ENCODE peak calls at places on chromosome 13, in ten cellular contexts. N is hepatocyte, P is neural progenitor cell, H is mammary epithelial cell, X is HepG2, Z is Karpas-422, K is fibroblast of lung, F is GM23248, D is neuronal stem cell, Y is MM.1S. S is an unnamed sample.
A peak's percentile ranks its signal among the peaks of the same experiment; 100 is the strongest.

GRCh38 chr13:91241249-91241648 is 106.2 kb upstream of the MIR17HG start:
- DNase-seq in N (no peak), P (no peak), H (no peak), X (no peak), Z (no peak), K (no peak), F (no peak), D (no peak), Y (no peak), S (no peak)

GRCh38 chr13:33764716-33765115 is 53.2 kb upstream of the RFC3 start:
- DNase-seq in N (no peak), P (no peak), H (peak; percentile 49), X (no peak), Z (no peak), K (no peak), F (no peak), D (no peak), Y (no peak), S (no peak)

GRCh38 chr13:112254061-112254818 is 121.9 kb upstream of the SPACA7 start:
- DNase-seq in N (no peak), P (no peak), H (no peak), X (no peak), Z (no peak), K (no peak), F (no peak), D (no peak), Y (no peak), S (no peak)

GRCh38 chr13:68509734-68510621 is 1279.8 kb upstream of the PCDH9 start:
- DNase-seq in N (no peak), P (no peak), H (no peak), X (no peak), Z (no peak), K (peak; percentile 1), F (no peak), D (no peak), Y (no peak), S (no peak)

GRCh38 chr13:39599842-39600241 is 3.2 kb downstream of the LHFPL6 start:
- DNase-seq in N (no peak), P (no peak), H (no peak), X (no peak), Z (no peak), K (no peak), F (peak; percentile 27), D (no peak), Y (no peak), S (no peak)

GRCh38 chr13:33519561-33520479 is 234.3 kb upstream of the STARD13 start:
- DNase-seq in N (no peak), P (no peak), H (peak; percentile 69), X (no peak), Z (no peak), K (peak; percentile 98), F (peak; percentile 94), D (no peak), Y (no peak), S (peak; percentile 82)

GRCh38 chr13:28583661-28584091 is 75.3 kb upstream of the POMP start:
- DNase-seq in N (no peak), P (no peak), H (no peak), X (no peak), Z (no peak), K (no peak), F (peak; percentile 24), D (no peak), Y (no peak), S (no peak)

GRCh38 chr13:42591602-42592001 is 17.6 kb downstream of the TNFSF11 start:
- DNase-seq in N (no peak), P (no peak), H (no peak), X (no peak), Z (no peak), K (no peak), F (no peak), D (no peak), Y (no peak), S (no peak)

GRCh38 chr13:29702912-29703351 is 107.4 kb upstream of the SLC7A1 start:
- DNase-seq in N (peak; percentile 40), P (no peak), H (peak; percentile 90), X (no peak), Z (no peak), K (peak; percentile 92), F (peak; percentile 96), D (no peak), Y (no peak), S (peak; percentile 87)

GRCh38 chr13:62110079-62110478 is 694.4 kb upstream of the PCDH20 start:
- DNase-seq in N (no peak), P (no peak), H (no peak), X (no peak), Z (no peak), K (no peak), F (no peak), D (no peak), Y (no peak), S (no peak)

GRCh38 chr13:97275265-97275664 is 53.1 kb downstream of the MBNL2 start:
- DNase-seq in N (peak; percentile 41), P (no peak), H (peak; percentile 79), X (peak; percentile 57), Z (no peak), K (peak; percentile 89), F (peak; percentile 92), D (no peak), Y (no peak), S (no peak)
- H3K4me1 ChIP-seq in N (peaks cover 49% of the 10 kb centered on the region), P (no peaks in the 10 kb centered on the region), H (peaks cover 74% of the 10 kb centered on the region), X (peaks cover 98% of the 10 kb centered on the region), Z (peaks cover 9% of the 10 kb centered on the region), K (peaks cover 16% of the 10 kb centered on the region), F (peaks cover 81% of the 10 kb centered on the region), D (no peaks in the 10 kb centered on the region), Y (no peaks in the 10 kb centered on the region), S (peaks cover 69% of the 10 kb centered on the region)

DNA sequence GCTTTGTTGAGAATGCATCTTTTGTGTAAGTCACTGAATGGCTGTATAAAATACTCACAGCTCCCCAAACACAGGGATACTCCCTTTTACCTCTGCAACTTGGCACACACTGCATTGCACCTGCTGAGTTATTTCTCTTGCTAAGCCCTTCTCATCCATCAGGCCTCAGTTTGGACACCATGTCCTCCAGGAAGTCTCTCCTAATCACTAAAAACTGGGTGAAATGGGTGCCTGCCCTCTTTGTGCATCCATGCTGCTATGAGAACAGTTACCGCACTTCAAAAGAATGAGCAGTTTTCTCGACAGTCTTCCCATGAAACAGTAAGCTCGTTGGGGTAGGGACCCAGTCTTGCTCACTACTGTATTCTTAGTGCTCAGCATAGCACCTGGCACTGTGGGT is 4.6 kb upstream of the SLC25A30 start:
- DNase-seq in N (no peak), P (no peak), H (no peak), X (no peak), Z (no peak), K (no peak), F (no peak), D (no peak), Y (no peak), S (no peak)
- H2AFZ ChIP-seq in N (no peak overlapping the region), P (peak overlapping the region; percentile 34), H (peak overlapping the region; percentile 13), X (no peak overlapping the region), Z (no peak overlapping the region), K (no peak overlapping the region), F (no peak overlapping the region), D (peak overlapping the region; percentile 1), Y (no peak overlapping the region), S (no peak overlapping the region)

GRCh38 chr13:95626768-95627167 is 17.7 kb downstream of the DZIP1 start:
- DNase-seq in N (no peak), P (no peak), H (no peak), X (no peak), Z (no peak), K (no peak), F (no peak), D (no peak), Y (no peak), S (no peak)

GRCh38 chr13:95629071-95629470 is 15.4 kb downstream of the DZIP1 start:
- DNase-seq in N (no peak), P (no peak), H (no peak), X (no peak), Z (no peak), K (no peak), F (no peak), D (no peak), Y (no peak), S (no peak)

GRCh38 chr13:95628488-95628887 is 16.0 kb downstream of the DZIP1 start:
- DNase-seq in N (no peak), P (no peak), H (no peak), X (no peak), Z (no peak), K (no peak), F (no peak), D (no peak), Y (no peak), S (no peak)

GRCh38 chr13:95627590-95627989 is 16.9 kb downstream of the DZIP1 start:
- DNase-seq in N (no peak), P (no peak), H (no peak), X (no peak), Z (no peak), K (peak; percentile 59), F (peak; percentile 76), D (no peak), Y (no peak), S (no peak)

GRCh38 chr13:95630593-95630992 is 13.9 kb downstream of the DZIP1 start:
- DNase-seq in N (no peak), P (no peak), H (no peak), X (no peak), Z (no peak), K (no peak), F (no peak), D (no peak), Y (no peak), S (no peak)
- H3K4me1 ChIP-seq in N (no peaks in the 10 kb centered on the region), P (no peaks in the 10 kb centered on the region), H (no peaks in the 10 kb centered on the region), X (no peaks in the 10 kb centered on the region), Z (no peaks in the 10 kb centered on the region), K (no peaks in the 10 kb centered on the region), F (peaks cover 12% of the 10 kb centered on the region), D (no peaks in the 10 kb centered on the region), Y (no peaks in the 10 kb centered on the region), S (no peaks in the 10 kb centered on the region)

GRCh38 chr13:44004881-44005280 is 125.2 kb downstream of the LACC1 start:
- DNase-seq in N (peak; percentile 20), P (no peak), H (peak; percentile 75), X (no peak), Z (no peak), K (peak; percentile 78), F (peak; percentile 68), D (no peak), Y (no peak), S (peak; percentile 76)
- H2AFZ ChIP-seq in N (no peak overlapping the region), P (no peak overlapping the region), H (peak overlapping the region; percentile 20), X (no peak overlapping the region), Z (no peak overlapping the region), K (no peak overlapping the region), F (no peak overlapping the region), D (no peak overlapping the region), Y (no peak overlapping the region), S (peak overlapping the region; percentile 50)

DNA sequence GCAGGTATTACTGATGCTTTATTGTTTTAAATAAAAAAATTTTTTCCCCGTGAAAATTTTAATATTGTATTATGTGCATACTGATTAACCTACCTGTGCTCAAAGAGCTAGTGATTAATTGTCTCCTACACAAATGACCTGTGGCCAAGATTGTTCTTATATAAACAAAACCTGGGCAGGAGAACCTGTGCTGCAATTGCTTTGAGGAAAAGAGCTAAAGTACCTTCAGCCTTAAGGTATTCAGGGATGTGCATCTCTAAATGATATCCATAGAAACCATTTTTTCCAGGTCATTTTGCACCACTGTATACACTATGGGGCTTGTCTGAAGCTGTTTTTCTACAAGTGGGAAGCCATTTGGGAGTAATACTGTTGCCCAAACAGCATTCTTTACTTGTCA is 1.2 kb downstream of the FRY start:
- DNase-seq in N (no peak), P (no peak), H (no peak), X (no peak), Z (no peak), K (no peak), F (no peak), D (no peak), Y (no peak), S (no peak)
- H3K4me1 ChIP-seq in N (no peaks in the 10 kb centered on the region), P (peaks cover 67% of the 10 kb centered on the region), H (peaks cover 9% of the 10 kb centered on the region), X (peaks cover 80% of the 10 kb centered on the region), Z (peaks cover 15% of the 10 kb centered on the region), K (no peaks in the 10 kb centered on the region), F (no peaks in the 10 kb centered on the region), D (peaks cover 13% of the 10 kb centered on the region), Y (no peaks in the 10 kb centered on the region), S (peaks cover 7% of the 10 kb centered on the region)

S was measured in osteoblast.